ENCODE peak calls at places on chromosomes 5 and 9, in six cellular contexts. B is CD4-positive, alpha-beta T cell; Q is T1000; U is stimulated activated CD8-positive, alpha-beta memory T cell treated with anti-CD3 and anti-CD28 coated beads, Interleukin-12 subunit alpha, Interleukin-12 subunit beta, amount 100 ng/mL, for 4 hours; Y is PC-9; P is thoracic aorta. X is an unnamed sample.

GRCh38 chr5:174371600-174372094 is 326.1 kb downstream of the NSG2 start:
- DNase-seq in B (no peak), Q (peak; percentile 48), U (no peak), Y (peak; percentile 79), P (no peak), X (no peak)

GRCh38 chr9:27184556-27185351 is 75.7 kb downstream of the TEK start:
- DNase-seq in B (no peak), Q (no peak), U (no peak), Y (no peak), P (no peak), X (no peak)

GRCh38 chr9:129270205-129270604 is 92.1 kb upstream of the IER5L start:
- DNase-seq in B (peak; percentile 21), Q (no peak), U (no peak), Y (no peak), P (no peak), X (no peak)

GRCh38 chr5:95937607-95938152 is 24.0 kb downstream of the ELL2 start:
- DNase-seq in B (no peak), Q (no peak), U (no peak), Y (no peak), P (no peak), X (no peak)

GRCh38 chr9:85401998-85402397 is 339.8 kb downstream of the AGTPBP1 start:
- DNase-seq in B (no peak), Q (no peak), U (no peak), Y (no peak), P (no peak), X (no peak)

GRCh38 chr9:10562581-10563343 is 50.0 kb downstream of the PTPRD start:
- DNase-seq in B (no peak), Q (no peak), U (no peak), Y (no peak), P (no peak), X (no peak)

GRCh38 chr5:138911441-138911840 is 36.3 kb upstream of the LRRTM2 start:
- DNase-seq in B (no peak), Q (no peak), U (no peak), Y (no peak), P (no peak), X (no peak)

GRCh38 chr9:137237759-137238726 is 3.0 kb upstream of the TUBB4B start:
- DNase-seq in B (no peak), Q (no peak), U (no peak), Y (no peak), P (no peak), X (no peak)

GRCh38 chr9:75051285-75051684 is 23.2 kb upstream of the CARNMT1 start:
- DNase-seq in B (no peak), Q (no peak), U (no peak), Y (no peak), P (no peak), X (no peak)

GRCh38 chr9:97803167-97804058 is 49.6 kb upstream of the FOXE1 start:
- DNase-seq in B (peak; percentile 72), Q (no peak), U (peak; percentile 59), Y (peak; percentile 63), P (no peak), X (peak; percentile 62)

GRCh38 chr5:167105951-167106350 is 1185.5 kb upstream of the WWC1 start:
- DNase-seq in B (no peak), Q (no peak), U (no peak), Y (no peak), P (no peak), X (no peak)

GRCh38 chr5:54329731-54330709 is 19.6 kb upstream of the ARL15 start:
- DNase-seq in B (no peak), Q (peak; percentile 47), U (no peak), Y (peak; percentile 90), P (no peak), X (no peak)

GRCh38 chr5:135980650-135981049 is 25.9 kb upstream of the LECT2 start:
- DNase-seq in B (no peak), Q (no peak), U (no peak), Y (no peak), P (no peak), X (no peak)

GRCh38 chr5:113123563-113123962 is 147.0 kb downstream of the DCP2 start:
- DNase-seq in B (no peak), Q (no peak), U (no peak), Y (no peak), P (no peak), X (no peak)

GRCh38 chr5:1111727-1112289 is at the start of gene SLC12A7:
- DNase-seq in B (peak; percentile 35), Q (no peak), U (peak; percentile 50), Y (peak; percentile 61), P (no peak), X (peak; percentile 51)

GRCh38 chr5:79793722-79794121 is 104.1 kb downstream of the CMYA5 start:
- DNase-seq in B (no peak), Q (no peak), U (no peak), Y (no peak), P (no peak), X (no peak)

GRCh38 chr5:112245616-112246015 is 173.5 kb downstream of the EPB41L4A start:
- DNase-seq in B (no peak), Q (no peak), U (no peak), Y (no peak), P (no peak), X (no peak)

X was measured in effector CD8-positive, alpha-beta T cell.